ENCODE peak calls at places on chromosomes 5 and 9, in nine cellular contexts. B is breast epithelium; J is fibroblast of mammary gland; O is kidney epithelial cell; Y is choroid plexus epithelial cell; N is GM12878; Z is tibial nerve; F is CD8-positive, alpha-beta T cell; L is heart right ventricle. X is an unnamed sample.

GRCh38 chr5:171676286-171676944 is 109.2 kb upstream of the SMIM23 start:
- DNase-seq in O (no peak), J (no peak), F (no peak), Z (peak), N (no peak), B (no peak), Y (no peak), L (no peak), X (no peak)

GRCh38 chr5:94901071-94901979 is 282.9 kb downstream of the SLF1 start:
- DNase-seq in L (no peak), Y (peak), O (peak), B (no peak), Z (peak), F (no peak), N (peak), J (peak), X (no peak)

GRCh38 chr9:131578778-131579504 is 33.6 kb downstream of the PRRT1B start:
- DNase-seq in F (peak), O (no peak), Y (peak), Z (no peak), J (no peak), N (peak), B (no peak), L (no peak), X (no peak)

GRCh38 chr5:32767948-32768427 is 56.9 kb downstream of the NPR3 start:
- DNase-seq in L (no peak), N (no peak), O (peak), Z (no peak), J (peak), Y (peak), B (no peak), F (no peak), X (no peak)

GRCh38 chr9:135215571-135216161 is 128.2 kb downstream of the OLFM1 start:
- DNase-seq in Y (peak), B (peak), N (no peak), Z (no peak), O (no peak), J (no peak), L (peak), F (no peak), X (peak)

GRCh38 chr9:76323481-76323880 is 70.7 kb downstream of the RFK start:
- DNase-seq in J (no peak), L (no peak), O (no peak), B (no peak), Z (no peak), Y (no peak), N (no peak), F (no peak), X (no peak)

GRCh38 chr5:74259572-74259971 is 381.0 kb downstream of the ENC1 start:
- DNase-seq in L (no peak), Z (no peak), F (no peak), Y (no peak), J (no peak), B (no peak), N (no peak), O (no peak), X (no peak)

GRCh38 chr5:41925555-41925946 is 470 bp downstream of the FBXO4 start:
- DNase-seq in B (no peak), O (no peak), N (no peak), J (peak), L (no peak), Z (peak), F (no peak), Y (peak), X (no peak)

DNA sequence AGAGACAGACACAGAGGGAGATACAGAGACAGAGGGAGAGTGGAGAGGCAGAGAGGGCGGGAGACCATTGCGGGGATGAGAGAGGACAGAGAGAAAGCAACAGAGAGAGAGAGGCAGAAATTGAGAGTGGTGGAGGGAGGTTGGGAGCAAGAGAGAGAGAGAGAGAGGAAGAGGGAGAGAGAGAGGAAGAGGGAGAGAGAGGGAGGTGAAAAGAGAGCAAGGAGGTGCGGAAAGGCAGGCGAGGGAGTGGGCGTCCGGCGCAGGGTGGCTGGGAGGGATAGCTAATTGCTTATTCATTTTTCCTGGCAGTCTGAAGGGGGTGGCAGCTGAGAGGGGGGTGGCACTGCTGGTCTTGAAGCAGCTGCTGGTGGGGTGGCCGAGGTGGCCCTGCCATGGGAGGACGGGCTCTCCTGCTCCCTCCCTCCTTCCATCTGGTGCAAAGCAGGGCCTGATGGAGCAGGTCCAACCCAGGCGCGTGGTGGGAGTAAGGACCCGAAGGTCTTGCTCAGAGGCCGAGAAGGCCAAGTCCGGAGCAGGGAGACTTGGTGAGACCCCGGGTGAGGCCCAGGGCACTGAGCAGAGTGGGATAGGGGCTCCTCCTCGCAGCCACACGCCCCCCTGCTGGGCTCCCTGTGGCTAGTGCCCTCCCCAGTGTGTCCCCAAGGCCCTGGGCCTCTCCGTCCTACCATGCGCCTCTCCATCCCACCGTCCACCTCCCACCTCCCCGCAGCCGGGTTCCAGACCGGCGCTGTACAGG is 25.3 kb upstream of the RNU6ATAC start:
- DNase-seq in N (no peak), J (no peak), Z (no peak), Y (no peak), B (no peak), O (no peak), F (no peak), L (no peak), X (no peak)
- H3K4me3 ChIP-seq in N (no peak), J (no peak), Z (no peak), Y (peak), B (no peak), O (no peak), F (no peak), L (no peak), X (no peak)

DNA sequence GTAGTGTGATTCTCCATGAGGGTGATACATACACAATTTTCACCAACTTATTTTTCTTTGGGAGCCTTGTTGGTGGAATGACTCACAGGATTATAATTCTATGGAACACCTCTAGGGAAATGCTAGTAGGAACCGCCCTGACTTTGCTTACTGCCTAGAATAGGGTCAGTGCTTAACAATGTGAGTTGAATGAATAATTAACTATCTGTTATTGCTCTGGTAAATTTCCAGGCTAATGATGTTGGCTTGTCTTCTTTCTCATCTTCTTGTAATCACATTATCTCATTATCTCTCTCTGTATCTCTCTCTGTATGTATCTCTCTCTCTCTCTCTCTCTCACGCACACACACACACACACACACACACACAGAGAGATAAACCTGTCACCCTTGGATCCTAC is 291.1 kb downstream of the TRIM32 start:
- DNase-seq in N (no peak), F (no peak), Z (no peak), Y (no peak), L (no peak), B (no peak), O (peak), J (no peak), X (no peak)
- TF ChIP-seq CTCF in N (no peak), F (no peak), Z (no peak), Y (no peak), L (no peak), B (no peak), O (no peak), J (no peak), X (no peak)

GRCh38 chr9:84667571-84668203 is 1.8 kb upstream of the NTRK2 start:
- DNase-seq in Z (peak), J (peak), B (no peak), F (no peak), Y (peak), O (no peak), N (no peak), L (no peak), X (no peak)
- H3K4me3 ChIP-seq in Z (peak), J (no peak), B (peak), F (no peak), Y (peak), O (peak), N (peak), L (peak), X (peak)

GRCh38 chr9:69932901-69933300 is 110.7 kb upstream of the MAMDC2 start:
- DNase-seq in L (no peak), Z (no peak), N (no peak), J (no peak), B (no peak), O (no peak), Y (peak), F (no peak), X (no peak)
- TF ChIP-seq CTCF in L (no peak), Z (no peak), N (peak), J (peak), B (no peak), O (no peak), Y (peak), F (no peak), X (peak)

DNA sequence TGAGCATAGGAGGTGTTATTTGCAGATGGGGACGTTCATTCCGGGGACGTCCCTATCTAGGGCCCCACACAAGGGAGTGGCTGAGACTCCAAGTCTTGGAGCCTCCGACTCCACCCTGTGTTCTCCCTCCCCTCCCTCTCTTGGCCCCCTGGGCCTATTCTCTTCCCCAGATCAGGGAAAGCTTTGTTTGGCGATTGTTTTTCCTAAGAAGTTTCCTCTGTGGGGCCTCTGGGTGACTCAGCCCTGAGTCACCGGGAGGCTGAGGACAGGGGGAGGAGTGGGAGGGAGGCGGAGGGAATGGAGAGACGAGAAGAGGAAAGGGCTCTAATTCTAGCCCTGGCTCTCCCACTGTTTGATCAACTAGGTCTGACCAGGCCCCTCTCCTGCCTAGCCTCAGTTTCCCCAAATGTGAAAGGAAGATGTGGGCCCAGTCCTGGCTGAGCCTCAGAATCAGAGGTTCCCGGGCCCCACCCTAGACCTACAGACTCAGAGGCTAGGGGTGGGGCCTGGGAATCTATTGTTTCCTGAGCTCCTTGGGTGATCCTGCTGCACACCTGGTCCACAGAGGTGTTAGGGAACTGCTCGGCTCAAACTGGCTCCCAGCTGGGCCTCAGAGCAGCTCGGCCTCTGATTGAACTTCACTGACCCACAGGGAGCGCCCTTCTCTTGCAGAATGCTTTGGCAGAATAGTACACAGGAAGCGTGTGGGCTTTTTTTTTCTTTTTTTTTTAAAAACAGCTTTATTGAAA is 19.2 kb downstream of the GSN start:
- DNase-seq in Z (peak), N (no peak), O (peak), Y (peak), J (peak), L (peak), B (peak), F (no peak), X (no peak)
- H3K4me3 ChIP-seq in Z (peak), N (no peak), O (no peak), Y (peak), J (peak), L (peak), B (peak), F (no peak), X (no peak)

GRCh38 chr5:31581498-31582099 is 49.5 kb downstream of the C5orf22 start:
- DNase-seq in L (no peak), J (peak), Y (peak), O (no peak), F (no peak), Z (no peak), N (no peak), B (no peak), X (peak)
- TF ChIP-seq CTCF in L (peak), J (peak), Y (peak), O (peak), F (peak), Z (peak), N (peak), B (peak), X (peak)

GRCh38 chr5:177508217-177508611 is 1.4 kb downstream of the DOK3 start:
- DNase-seq in J (no peak), L (no peak), N (no peak), O (no peak), B (no peak), Z (no peak), Y (no peak), F (no peak), X (no peak)
- H3K4me3 ChIP-seq in J (no peak), L (peak), N (peak), O (no peak), B (peak), Z (peak), Y (no peak), F (no peak), X (no peak)

GRCh38 chr9:114505187-114506081 is at the start of gene WHRN:
- DNase-seq in F (peak), B (peak), N (no peak), Y (peak), O (no peak), Z (peak), J (peak), L (peak), X (peak)

GRCh38 chr9:114506082-114506390 is 763 bp upstream of the WHRN start:
- DNase-seq in N (no peak), F (no peak), Z (no peak), Y (no peak), B (no peak), J (no peak), O (no peak), L (no peak), X (no peak)

GRCh38 chr9:114503009-114503408 is 2.3 kb downstream of the WHRN start:
- DNase-seq in Y (no peak), O (no peak), Z (no peak), B (no peak), N (no peak), L (no peak), J (no peak), F (no peak), X (no peak)

GRCh38 chr9:114503522-114504340 is 1.5 kb downstream of the WHRN start:
- DNase-seq in N (no peak), Y (no peak), O (no peak), Z (peak), F (no peak), J (no peak), L (no peak), B (no peak), X (no peak)

DNA sequence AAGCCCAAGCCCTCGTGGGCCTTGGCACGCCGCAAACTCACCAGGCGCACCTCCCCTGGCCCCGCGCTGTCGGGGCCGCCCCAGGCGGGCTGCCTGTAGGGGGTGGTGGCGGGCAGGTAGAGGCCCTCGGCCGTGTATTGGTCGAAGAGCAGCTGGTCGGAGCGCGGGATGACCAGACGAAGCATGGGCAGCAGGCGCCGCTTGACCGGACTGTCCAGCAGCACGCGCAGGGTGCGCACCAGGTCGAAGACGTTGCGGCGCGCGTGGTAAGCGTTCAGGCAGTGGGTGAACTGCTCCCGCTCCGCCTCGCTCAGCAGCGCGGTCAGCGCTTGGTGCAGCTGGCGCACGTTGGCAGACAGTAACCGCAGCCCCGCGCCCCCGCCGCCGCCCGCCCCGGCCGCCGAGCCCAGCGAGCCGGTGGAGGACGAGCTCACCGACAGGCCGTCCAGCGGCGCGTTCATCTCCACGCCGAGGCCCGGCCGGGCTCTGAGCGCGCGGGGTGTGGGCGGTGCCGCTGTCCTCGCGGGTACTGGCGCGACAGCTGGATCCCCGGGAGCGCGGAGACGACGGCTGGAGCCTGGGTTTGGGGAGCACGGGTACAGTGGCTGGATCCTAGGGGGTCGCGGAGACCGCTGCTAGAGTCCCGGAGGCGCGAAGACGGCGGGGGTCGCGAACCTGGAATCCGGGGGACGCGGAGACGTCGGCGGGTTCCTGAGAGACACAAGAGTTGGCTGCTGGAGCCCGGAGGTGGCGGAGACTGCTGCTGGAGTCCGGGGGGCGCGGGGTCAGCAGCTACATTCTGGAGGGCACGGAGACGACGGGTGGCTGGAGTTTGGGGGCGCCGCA is 709 bp downstream of the WHRN start:
- DNase-seq in Z (peak), L (peak), B (no peak), O (no peak), J (peak), N (no peak), F (peak), Y (peak), X (no peak)
- TF ChIP-seq CTCF in Z (no peak), L (no peak), B (no peak), O (peak), J (no peak), N (peak), F (peak), Y (peak), X (no peak)

DNA sequence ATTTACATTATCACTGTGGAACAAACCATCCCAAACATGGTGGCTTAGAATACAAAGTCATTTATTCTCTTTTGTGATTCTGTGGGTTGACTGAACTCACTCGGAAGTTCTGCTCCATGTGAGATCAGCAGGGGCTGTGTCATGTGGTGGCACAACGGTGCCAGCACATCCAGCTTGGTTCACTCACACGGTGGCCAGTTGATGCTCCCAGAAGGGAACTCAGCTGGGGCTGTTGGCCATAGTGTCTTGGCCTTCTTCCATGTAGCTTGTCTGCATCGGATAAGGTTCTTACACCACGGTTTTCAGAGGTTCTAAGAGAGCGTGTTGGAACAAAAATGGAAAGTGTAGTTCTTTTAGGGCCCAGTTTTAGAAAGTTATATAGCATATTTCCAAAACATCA is 312.7 kb downstream of the DMRT2 start:
- DNase-seq in J (no peak), F (no peak), B (no peak), Y (no peak), L (peak), Z (no peak), N (no peak), O (no peak), X (no peak)
- H3K4me3 ChIP-seq in J (no peak), F (no peak), B (no peak), Y (no peak), L (no peak), Z (no peak), N (no peak), O (no peak), X (no peak)

X was measured in LNCaP clone FGC.